ENCODE peak calls at places on chromosome 14, in six cellular contexts. Y, D, H, X, W and F are unnamed samples.

GRCh38 chr14:92563359-92563758 is 49.8 kb downstream of the RIN3 start:
- ATAC-seq in Y (no peak), D (peak; percentile 69), H (no peak), X (peak; percentile 96), W (no peak), F (no peak)

GRCh38 chr14:95597784-95598204 is 62.9 kb downstream of the GLRX5 start:
- ATAC-seq in Y (no peak), D (no peak), H (peak; percentile 25), X (peak; percentile 52), W (no peak), F (no peak)

GRCh38 chr14:61503167-61503801 is 181.9 kb downstream of the PRKCH start:
- ATAC-seq in Y (no peak), D (no peak), H (peak; percentile 19), X (peak; percentile 93), W (no peak), F (peak; percentile 25)

GRCh38 chr14:32697704-32698103 is 241.0 kb upstream of the NPAS3 start:
- ATAC-seq in Y (no peak), D (no peak), H (no peak), X (no peak), W (no peak), F (no peak)

GRCh38 chr14:50770586-50770985 is 60.4 kb downstream of the NIN start:
- ATAC-seq in Y (no peak), D (no peak), H (no peak), X (no peak), W (no peak), F (no peak)

GRCh38 chr14:76958975-76959710 is 69.4 kb downstream of the IRF2BPL start:
- ATAC-seq in Y (peak; percentile 11), D (no peak), H (peak; percentile 6), X (peak; percentile 66), W (peak; percentile 52), F (peak; percentile 44)

GRCh38 chr14:104181761-104182530 is 43.6 kb downstream of the KIF26A start:
- ATAC-seq in Y (no peak), D (no peak), H (peak; percentile 6), X (no peak), W (no peak), F (no peak)

GRCh38 chr14:101232340-101233015 is 328.8 kb upstream of the DIO3 start:
- ATAC-seq in Y (no peak), D (no peak), H (no peak), X (no peak), W (no peak), F (no peak)

GRCh38 chr14:91143862-91144261 is 30.0 kb downstream of the DGLUCY start:
- ATAC-seq in Y (no peak), D (no peak), H (no peak), X (no peak), W (no peak), F (no peak)

GRCh38 chr14:95885866-95886265 is 9.2 kb downstream of the TUNAR start:
- ATAC-seq in Y (no peak), D (no peak), H (no peak), X (no peak), W (no peak), F (no peak)

GRCh38 chr14:68257969-68258368 is 438.4 kb downstream of the RAD51B start:
- ATAC-seq in Y (no peak), D (no peak), H (no peak), X (no peak), W (no peak), F (no peak)

GRCh38 chr14:68253878-68254528 is 434.4 kb downstream of the RAD51B start:
- ATAC-seq in Y (no peak), D (no peak), H (no peak), X (no peak), W (no peak), F (no peak)

GRCh38 chr14:68254669-68255527 is 435.3 kb downstream of the RAD51B start:
- ATAC-seq in Y (peak; percentile 37), D (no peak), H (no peak), X (no peak), W (no peak), F (no peak)

GRCh38 chr14:68253381-68253780 is 433.8 kb downstream of the RAD51B start:
- ATAC-seq in Y (no peak), D (no peak), H (no peak), X (no peak), W (no peak), F (no peak)

GRCh38 chr14:68255697-68256178 is 436.2 kb downstream of the RAD51B start:
- ATAC-seq in Y (no peak), D (no peak), H (no peak), X (no peak), W (no peak), F (no peak)
- TF ChIP-seq EP300 in Y (no peak), D (no peak), H (no peak), X (no peak), W (no peak), F (no peak)

GRCh38 chr14:69959136-69959535 is 79.9 kb downstream of the SMOC1 start:
- ATAC-seq in Y (no peak), D (no peak), H (no peak), X (no peak), W (no peak), F (no peak)

GRCh38 chr14:69963966-69964365 is 84.8 kb downstream of the SMOC1 start:
- ATAC-seq in Y (no peak), D (no peak), H (no peak), X (no peak), W (no peak), F (no peak)

GRCh38 chr14:69968151-69968550 is 88.9 kb downstream of the SMOC1 start:
- ATAC-seq in Y (no peak), D (no peak), H (no peak), X (no peak), W (no peak), F (no peak)

DNA sequence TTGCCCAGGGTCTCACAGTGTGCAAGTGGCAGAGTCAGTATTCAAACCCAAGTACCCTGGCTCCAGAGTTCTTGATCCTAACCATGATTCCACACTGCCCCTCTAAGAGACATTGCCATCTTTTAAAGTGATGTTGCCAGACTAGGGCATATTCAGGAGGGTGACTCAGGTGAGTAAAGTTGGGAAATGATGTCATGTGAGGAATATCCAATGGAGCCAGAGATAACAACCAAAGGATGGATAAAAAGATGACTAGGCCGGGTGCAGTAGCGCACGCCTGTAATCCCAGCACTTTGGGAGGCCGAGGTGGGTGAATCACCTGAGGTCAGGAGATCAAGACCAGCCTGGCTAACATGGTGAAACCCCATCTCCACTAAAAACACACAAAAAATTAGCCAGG is 85.6 kb downstream of the SMOC1 start:
- ATAC-seq in Y (no peak), D (no peak), H (no peak), X (no peak), W (no peak), F (no peak)
- TF ChIP-seq EP300 in Y (no peak), D (no peak), H (no peak), X (no peak), W (no peak), F (no peak)

GRCh38 chr14:68088463-68088862 is 268.9 kb downstream of the RAD51B start:
- ATAC-seq in Y (no peak), D (peak; percentile 24), H (peak; percentile 67), X (no peak), W (no peak), F (no peak)

GRCh38 chr14:68085742-68086141 is 266.2 kb downstream of the RAD51B start:
- ATAC-seq in Y (peak; percentile 82), D (no peak), H (no peak), X (no peak), W (peak; percentile 39), F (no peak)

GRCh38 chr14:68094158-68094557 is 274.6 kb downstream of the RAD51B start:
- ATAC-seq in Y (no peak), D (no peak), H (no peak), X (no peak), W (no peak), F (no peak)

GRCh38 chr14:68084256-68084655 is 264.7 kb downstream of the RAD51B start:
- ATAC-seq in Y (no peak), D (no peak), H (peak; percentile 63), X (peak; percentile 69), W (no peak), F (no peak)

GRCh38 chr14:68089146-68089715 is 269.7 kb downstream of the RAD51B start:
- ATAC-seq in Y (no peak), D (peak; percentile 38), H (peak; percentile 95), X (no peak), W (no peak), F (no peak)
- TF ChIP-seq EP300 in Y (no peak), D (no peak), H (no peak), X (no peak), W (no peak), F (no peak)

GRCh38 chr14:54362759-54363437 is 33.9 kb upstream of the CDKN3 start:
- ATAC-seq in Y (no peak), D (no peak), H (no peak), X (no peak), W (no peak), F (no peak)

GRCh38 chr14:54360667-54361066 is 36.1 kb upstream of the CDKN3 start:
- ATAC-seq in Y (peak; percentile 99), D (no peak), H (no peak), X (no peak), W (no peak), F (no peak)

GRCh38 chr14:54366726-54367707 is 29.8 kb upstream of the CDKN3 start:
- ATAC-seq in Y (peak; percentile 97), D (peak; percentile 44), H (peak; percentile 99), X (peak; percentile 95), W (peak; percentile 97), F (peak; percentile 43)

GRCh38 chr14:54362089-54362504 is 34.7 kb upstream of the CDKN3 start:
- ATAC-seq in Y (no peak), D (no peak), H (no peak), X (no peak), W (no peak), F (no peak)

GRCh38 chr14:54364555-54365415 is 32.0 kb upstream of the CDKN3 start:
- ATAC-seq in Y (peak; percentile 9), D (peak; percentile 82), H (no peak), X (no peak), W (no peak), F (peak; percentile 75)
- TF ChIP-seq EP300 in Y (no peak), D (no peak), H (no peak), X (no peak), W (no peak), F (no peak)

GRCh38 chr14:64447890-64448667 is 17.2 kb upstream of the AKAP5 start:
- ATAC-seq in Y (no peak), D (no peak), H (no peak), X (no peak), W (no peak), F (no peak)
- TF ChIP-seq EP300 in Y (no peak), D (no peak), H (no peak), X (no peak), W (no peak), F (no peak)